ENCODE peak calls at places on chromosomes 4 and X, in seven cellular contexts. One of them, this sample, is unnamed.

GRCh38 chrX:103376118-103376978 is at the start of gene BEX3:
- DNase-seq in T-helper 2 cell: peak; percentile 5
- DNase-seq in stimulated activated CD4-positive, alpha-beta T cell treated with anti-CD3 and anti-CD28 coated beads, TNF-alpha, amount 100 ng/mL, for 1 hour: no peak
- DNase-seq in islet precursor cell: peak; percentile 90
- DNase-seq in left cardiac atrium: peak; percentile 66
- DNase-seq in activated CD4-positive, CD25-positive, alpha-beta regulatory T cell treated with anti-CD3 and anti-CD28 coated beads, Interleukin-2, amount 50 U/mL, for 72 hours: peak; percentile 34
- DNase-seq in NCI-H2029: peak; percentile 32
- DNase-seq in this sample: peak; percentile 31

GRCh38 chr4:26372525-26373172 is 51.8 kb downstream of the RBPJ start:
- DNase-seq in T-helper 2 cell: no peak
- DNase-seq in activated CD4-positive, CD25-positive, alpha-beta regulatory T cell treated with anti-CD3 and anti-CD28 coated beads, Interleukin-2, amount 50 U/mL, for 72 hours: no peak
- DNase-seq in NCI-H2029: peak; percentile 74
- DNase-seq in left cardiac atrium: no peak
- DNase-seq in islet precursor cell: no peak
- DNase-seq in stimulated activated CD4-positive, alpha-beta T cell treated with anti-CD3 and anti-CD28 coated beads, TNF-alpha, amount 100 ng/mL, for 1 hour: peak; percentile 12
- DNase-seq in this sample: no peak

GRCh38 chr4:83212041-83212851 is 72.4 kb downstream of the COQ2 start:
- DNase-seq in islet precursor cell: no peak
- DNase-seq in stimulated activated CD4-positive, alpha-beta T cell treated with anti-CD3 and anti-CD28 coated beads, TNF-alpha, amount 100 ng/mL, for 1 hour: peak; percentile 32
- DNase-seq in NCI-H2029: peak; percentile 65
- DNase-seq in left cardiac atrium: no peak
- DNase-seq in T-helper 2 cell: no peak
- DNase-seq in activated CD4-positive, CD25-positive, alpha-beta regulatory T cell treated with anti-CD3 and anti-CD28 coated beads, Interleukin-2, amount 50 U/mL, for 72 hours: no peak
- DNase-seq in this sample: no peak

GRCh38 chr4:54103190-54103574 is 3.2 kb downstream of the GSX2 start:
- DNase-seq in left cardiac atrium: no peak
- DNase-seq in islet precursor cell: no peak
- DNase-seq in activated CD4-positive, CD25-positive, alpha-beta regulatory T cell treated with anti-CD3 and anti-CD28 coated beads, Interleukin-2, amount 50 U/mL, for 72 hours: no peak
- DNase-seq in stimulated activated CD4-positive, alpha-beta T cell treated with anti-CD3 and anti-CD28 coated beads, TNF-alpha, amount 100 ng/mL, for 1 hour: no peak
- DNase-seq in T-helper 2 cell: no peak
- DNase-seq in NCI-H2029: no peak
- DNase-seq in this sample: no peak

GRCh38 chr4:99763635-99764101 is 53.0 kb upstream of the DAPP1 start:
- DNase-seq in stimulated activated CD4-positive, alpha-beta T cell treated with anti-CD3 and anti-CD28 coated beads, TNF-alpha, amount 100 ng/mL, for 1 hour: no peak
- DNase-seq in T-helper 2 cell: no peak
- DNase-seq in NCI-H2029: no peak
- DNase-seq in activated CD4-positive, CD25-positive, alpha-beta regulatory T cell treated with anti-CD3 and anti-CD28 coated beads, Interleukin-2, amount 50 U/mL, for 72 hours: no peak
- DNase-seq in islet precursor cell: no peak
- DNase-seq in left cardiac atrium: no peak
- DNase-seq in this sample: peak; percentile 64

GRCh38 chr4:105113800-105114199 is 32.9 kb upstream of the TET2 start:
- DNase-seq in activated CD4-positive, CD25-positive, alpha-beta regulatory T cell treated with anti-CD3 and anti-CD28 coated beads, Interleukin-2, amount 50 U/mL, for 72 hours: no peak
- DNase-seq in left cardiac atrium: no peak
- DNase-seq in islet precursor cell: no peak
- DNase-seq in T-helper 2 cell: no peak
- DNase-seq in stimulated activated CD4-positive, alpha-beta T cell treated with anti-CD3 and anti-CD28 coated beads, TNF-alpha, amount 100 ng/mL, for 1 hour: no peak
- DNase-seq in NCI-H2029: no peak
- DNase-seq in this sample: no peak

GRCh38 chrX:49829016-49829415 is at the start of gene PAGE4:
- DNase-seq in T-helper 2 cell: no peak
- DNase-seq in NCI-H2029: no peak
- DNase-seq in islet precursor cell: no peak
- DNase-seq in activated CD4-positive, CD25-positive, alpha-beta regulatory T cell treated with anti-CD3 and anti-CD28 coated beads, Interleukin-2, amount 50 U/mL, for 72 hours: no peak
- DNase-seq in left cardiac atrium: no peak
- DNase-seq in stimulated activated CD4-positive, alpha-beta T cell treated with anti-CD3 and anti-CD28 coated beads, TNF-alpha, amount 100 ng/mL, for 1 hour: no peak
- DNase-seq in this sample: peak; percentile 49

GRCh38 chr4:4182835-4183568 is 43.7 kb downstream of the OTOP1 start:
- DNase-seq in NCI-H2029: no peak
- DNase-seq in stimulated activated CD4-positive, alpha-beta T cell treated with anti-CD3 and anti-CD28 coated beads, TNF-alpha, amount 100 ng/mL, for 1 hour: no peak
- DNase-seq in activated CD4-positive, CD25-positive, alpha-beta regulatory T cell treated with anti-CD3 and anti-CD28 coated beads, Interleukin-2, amount 50 U/mL, for 72 hours: no peak
- DNase-seq in left cardiac atrium: no peak
- DNase-seq in islet precursor cell: peak; percentile 69
- DNase-seq in T-helper 2 cell: no peak
- DNase-seq in this sample: no peak

GRCh38 chr4:108270466-108271450 is 102.0 kb upstream of the LEF1 start:
- DNase-seq in islet precursor cell: no peak
- DNase-seq in NCI-H2029: no peak
- DNase-seq in left cardiac atrium: no peak
- DNase-seq in stimulated activated CD4-positive, alpha-beta T cell treated with anti-CD3 and anti-CD28 coated beads, TNF-alpha, amount 100 ng/mL, for 1 hour: no peak
- DNase-seq in T-helper 2 cell: no peak
- DNase-seq in activated CD4-positive, CD25-positive, alpha-beta regulatory T cell treated with anti-CD3 and anti-CD28 coated beads, Interleukin-2, amount 50 U/mL, for 72 hours: no peak
- DNase-seq in this sample: no peak

GRCh38 chrX:44162964-44163475 is 180.5 kb downstream of the EFHC2 start:
- DNase-seq in left cardiac atrium: no peak
- DNase-seq in NCI-H2029: no peak
- DNase-seq in islet precursor cell: no peak
- DNase-seq in activated CD4-positive, CD25-positive, alpha-beta regulatory T cell treated with anti-CD3 and anti-CD28 coated beads, Interleukin-2, amount 50 U/mL, for 72 hours: no peak
- DNase-seq in T-helper 2 cell: no peak
- DNase-seq in stimulated activated CD4-positive, alpha-beta T cell treated with anti-CD3 and anti-CD28 coated beads, TNF-alpha, amount 100 ng/mL, for 1 hour: no peak
- DNase-seq in this sample: no peak

GRCh38 chrX:150429577-150429976 is 66.5 kb downstream of the MAMLD1 start:
- DNase-seq in T-helper 2 cell: no peak
- DNase-seq in islet precursor cell: no peak
- DNase-seq in left cardiac atrium: no peak
- DNase-seq in NCI-H2029: no peak
- DNase-seq in stimulated activated CD4-positive, alpha-beta T cell treated with anti-CD3 and anti-CD28 coated beads, TNF-alpha, amount 100 ng/mL, for 1 hour: no peak
- DNase-seq in activated CD4-positive, CD25-positive, alpha-beta regulatory T cell treated with anti-CD3 and anti-CD28 coated beads, Interleukin-2, amount 50 U/mL, for 72 hours: no peak
- DNase-seq in this sample: peak; percentile 47

GRCh38 chrX:110194977-110195376 is 122.9 kb downstream of the AMMECR1 start:
- DNase-seq in islet precursor cell: no peak
- DNase-seq in activated CD4-positive, CD25-positive, alpha-beta regulatory T cell treated with anti-CD3 and anti-CD28 coated beads, Interleukin-2, amount 50 U/mL, for 72 hours: no peak
- DNase-seq in NCI-H2029: no peak
- DNase-seq in stimulated activated CD4-positive, alpha-beta T cell treated with anti-CD3 and anti-CD28 coated beads, TNF-alpha, amount 100 ng/mL, for 1 hour: no peak
- DNase-seq in T-helper 2 cell: no peak
- DNase-seq in left cardiac atrium: no peak
- DNase-seq in this sample: no peak

GRCh38 chr4:96073446-96073845 is 233.6 kb downstream of the PDHA2 start:
- DNase-seq in NCI-H2029: no peak
- DNase-seq in activated CD4-positive, CD25-positive, alpha-beta regulatory T cell treated with anti-CD3 and anti-CD28 coated beads, Interleukin-2, amount 50 U/mL, for 72 hours: no peak
- DNase-seq in left cardiac atrium: no peak
- DNase-seq in islet precursor cell: no peak
- DNase-seq in stimulated activated CD4-positive, alpha-beta T cell treated with anti-CD3 and anti-CD28 coated beads, TNF-alpha, amount 100 ng/mL, for 1 hour: no peak
- DNase-seq in T-helper 2 cell: no peak
- DNase-seq in this sample: no peak

GRCh38 chr4:25977397-25978170 is 63.6 kb downstream of the SMIM20 start:
- DNase-seq in stimulated activated CD4-positive, alpha-beta T cell treated with anti-CD3 and anti-CD28 coated beads, TNF-alpha, amount 100 ng/mL, for 1 hour: no peak
- DNase-seq in T-helper 2 cell: no peak
- DNase-seq in activated CD4-positive, CD25-positive, alpha-beta regulatory T cell treated with anti-CD3 and anti-CD28 coated beads, Interleukin-2, amount 50 U/mL, for 72 hours: no peak
- DNase-seq in left cardiac atrium: no peak
- DNase-seq in NCI-H2029: no peak
- DNase-seq in islet precursor cell: no peak
- DNase-seq in this sample: no peak

GRCh38 chrX:19024366-19024765 is 40.5 kb upstream of the PHKA2 start:
- DNase-seq in islet precursor cell: no peak
- DNase-seq in T-helper 2 cell: no peak
- DNase-seq in NCI-H2029: no peak
- DNase-seq in left cardiac atrium: no peak
- DNase-seq in activated CD4-positive, CD25-positive, alpha-beta regulatory T cell treated with anti-CD3 and anti-CD28 coated beads, Interleukin-2, amount 50 U/mL, for 72 hours: no peak
- DNase-seq in stimulated activated CD4-positive, alpha-beta T cell treated with anti-CD3 and anti-CD28 coated beads, TNF-alpha, amount 100 ng/mL, for 1 hour: no peak
- DNase-seq in this sample: peak; percentile 66

This sample was measured in trophoblast cell.